ENCODE peak calls at places on chromosomes 11 and 22, in four cellular contexts. One of them, this sample, is unnamed.

GRCh38 chr11:70063555-70063954 is 14.6 kb upstream of the ANO1 start:
- DNase-seq in GM12878: no peak
- DNase-seq in HepG2: no peak
- DNase-seq in K562: no peak
- DNase-seq in this sample: no peak

GRCh38 chr11:108786281-108786990 is 121.6 kb downstream of the DDX10 start:
- DNase-seq in HepG2: no peak
- DNase-seq in K562: no peak
- DNase-seq in GM12878: no peak
- DNase-seq in this sample: no peak

GRCh38 chr22:39236321-39237275 is 8.2 kb downstream of the PDGFB start:
- DNase-seq in K562: peak; percentile 77
- DNase-seq in HepG2: no peak
- DNase-seq in GM12878: peak; percentile 67
- DNase-seq in this sample: no peak

GRCh38 chr22:28894793-28895192 is 11.4 kb downstream of the ZNRF3 start:
- DNase-seq in K562: no peak
- DNase-seq in GM12878: no peak
- DNase-seq in HepG2: no peak
- DNase-seq in this sample: no peak

GRCh38 chr11:1853376-1854131 is 670 bp downstream of the LSP1 start:
- DNase-seq in K562: no peak
- DNase-seq in HepG2: no peak
- DNase-seq in GM12878: no peak
- DNase-seq in this sample: no peak

GRCh38 chr11:46333129-46333947 is 13.9 kb upstream of the DGKZ start:
- DNase-seq in GM12878: no peak
- DNase-seq in HepG2: no peak
- DNase-seq in K562: no peak
- DNase-seq in this sample: peak; percentile 54

GRCh38 chr22:47063071-47063509 is 300.6 kb downstream of the TBC1D22A start:
- DNase-seq in GM12878: no peak
- DNase-seq in HepG2: no peak
- DNase-seq in K562: no peak
- DNase-seq in this sample: no peak

GRCh38 chr11:44968510-44968909 is 17.8 kb upstream of the TP53I11 start:
- DNase-seq in GM12878: no peak
- DNase-seq in HepG2: no peak
- DNase-seq in K562: no peak
- DNase-seq in this sample: no peak

GRCh38 chr11:118703563-118704106 is 24.2 kb upstream of the TREH start:
- DNase-seq in GM12878: no peak
- DNase-seq in HepG2: no peak
- DNase-seq in K562: peak; percentile 53
- DNase-seq in this sample: no peak

GRCh38 chr22:38707346-38707745 is 1.6 kb downstream of the GTPBP1 start:
- DNase-seq in HepG2: peak; percentile 80
- DNase-seq in GM12878: no peak
- DNase-seq in K562: peak; percentile 57
- DNase-seq in this sample: no peak

GRCh38 chr22:23113067-23113846 is 28.5 kb downstream of the RSPH14 start:
- DNase-seq in HepG2: no peak
- DNase-seq in K562: no peak
- DNase-seq in GM12878: no peak
- DNase-seq in this sample: no peak

DNA sequence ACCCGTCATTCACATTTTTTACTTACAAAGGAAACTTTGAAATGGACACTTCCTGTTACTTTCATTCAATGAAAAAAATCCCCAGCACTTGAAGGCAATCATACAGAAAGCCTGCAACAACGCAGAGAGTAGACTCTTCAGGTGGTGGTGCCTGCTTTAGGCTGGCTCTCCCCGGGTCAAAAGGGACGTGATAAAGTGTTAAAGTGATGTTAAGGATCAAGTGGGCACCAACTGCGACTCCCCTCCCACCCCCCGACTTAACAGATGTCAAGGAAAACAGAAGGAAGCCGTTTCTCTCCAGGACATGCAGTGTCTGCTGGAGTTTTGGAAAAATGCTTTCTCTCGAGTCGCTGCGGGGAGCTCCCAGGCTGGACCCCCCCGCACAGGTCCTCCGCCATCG is 414 bp upstream of the PNPLA3 start:
- DNase-seq in K562: no peak
- DNase-seq in HepG2: no peak
- DNase-seq in GM12878: no peak
- DNase-seq in this sample: no peak
- TF ChIP-seq CBFB in K562: no peak
- TF ChIP-seq CBFB in HepG2: no peak
- TF ChIP-seq CBFB in GM12878: no peak
- TF ChIP-seq CBFB in this sample: no peak

DNA sequence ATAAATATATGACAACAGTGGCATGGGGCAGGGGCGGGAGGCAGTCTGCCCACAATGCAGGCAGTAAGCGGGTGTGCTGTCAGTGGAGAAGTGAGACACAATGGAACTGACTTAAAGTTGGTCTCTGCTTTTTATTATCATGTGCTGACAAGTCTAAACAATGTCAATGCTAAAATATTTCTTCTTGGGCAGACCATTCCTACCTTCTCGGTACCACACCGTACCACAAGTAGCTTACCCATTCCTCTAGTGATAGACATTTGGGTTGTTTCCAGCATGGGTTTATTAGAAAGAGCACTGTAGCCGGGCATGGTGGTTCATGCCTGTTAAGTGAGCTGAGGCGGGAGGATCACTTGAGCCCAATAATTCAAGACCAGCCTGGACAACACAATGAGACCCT is 2.6 kb upstream of the CHADL start:
- DNase-seq in K562: no peak
- DNase-seq in GM12878: no peak
- DNase-seq in HepG2: no peak
- DNase-seq in this sample: no peak
- TF ChIP-seq CBFB in K562: no peak
- TF ChIP-seq CBFB in GM12878: no peak
- TF ChIP-seq CBFB in HepG2: no peak
- TF ChIP-seq CBFB in this sample: no peak

GRCh38 chr11:32893947-32894827 is 1.6 kb downstream of the QSER1 start:
- DNase-seq in GM12878: peak; percentile 39
- DNase-seq in K562: peak; percentile 85
- DNase-seq in HepG2: peak; percentile 81
- DNase-seq in this sample: no peak
- TF ChIP-seq CBFB in GM12878: no peak
- TF ChIP-seq CBFB in K562: no peak
- TF ChIP-seq CBFB in HepG2: no peak
- TF ChIP-seq CBFB in this sample: no peak

GRCh38 chr11:134116210-134116609 is 47.3 kb downstream of the JAM3 start:
- DNase-seq in GM12878: no peak
- DNase-seq in HepG2: no peak
- DNase-seq in K562: no peak
- DNase-seq in this sample: no peak
- TF ChIP-seq CBFB in GM12878: no peak
- TF ChIP-seq CBFB in HepG2: no peak
- TF ChIP-seq CBFB in K562: no peak
- TF ChIP-seq CBFB in this sample: no peak

GRCh38 chr22:42991010-42991651 is 23.8 kb downstream of the PACSIN2 start:
- DNase-seq in GM12878: no peak
- DNase-seq in HepG2: no peak
- DNase-seq in K562: peak; percentile 19
- DNase-seq in this sample: no peak
- TF ChIP-seq CBFB in GM12878: no peak
- TF ChIP-seq CBFB in HepG2: no peak
- TF ChIP-seq CBFB in K562: no peak
- TF ChIP-seq CBFB in this sample: no peak

DNA sequence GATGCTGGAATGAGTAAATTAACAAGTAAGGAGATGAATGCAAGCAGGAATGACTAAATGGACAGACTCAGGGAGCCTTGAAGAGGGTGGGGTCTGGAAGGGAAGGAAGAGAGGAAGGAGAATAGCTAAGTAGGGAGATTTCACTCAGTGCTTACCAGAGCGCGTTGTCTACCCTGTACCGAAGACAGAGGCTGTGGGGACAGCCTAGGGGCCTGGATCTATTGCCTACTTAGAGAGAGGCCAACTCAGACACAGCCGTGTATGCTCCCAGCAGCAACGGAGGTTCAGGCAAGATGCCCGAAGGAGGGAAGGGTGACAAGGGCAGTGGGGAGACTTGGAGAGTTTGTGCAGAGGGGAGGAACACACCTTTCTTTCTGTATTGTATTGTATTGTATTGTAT is at the start of gene FOLR2:
- DNase-seq in K562: no peak
- DNase-seq in GM12878: no peak
- DNase-seq in HepG2: no peak
- DNase-seq in this sample: no peak
- TF ChIP-seq CBFB in K562: no peak
- TF ChIP-seq CBFB in GM12878: no peak
- TF ChIP-seq CBFB in HepG2: no peak
- TF ChIP-seq CBFB in this sample: no peak

DNA sequence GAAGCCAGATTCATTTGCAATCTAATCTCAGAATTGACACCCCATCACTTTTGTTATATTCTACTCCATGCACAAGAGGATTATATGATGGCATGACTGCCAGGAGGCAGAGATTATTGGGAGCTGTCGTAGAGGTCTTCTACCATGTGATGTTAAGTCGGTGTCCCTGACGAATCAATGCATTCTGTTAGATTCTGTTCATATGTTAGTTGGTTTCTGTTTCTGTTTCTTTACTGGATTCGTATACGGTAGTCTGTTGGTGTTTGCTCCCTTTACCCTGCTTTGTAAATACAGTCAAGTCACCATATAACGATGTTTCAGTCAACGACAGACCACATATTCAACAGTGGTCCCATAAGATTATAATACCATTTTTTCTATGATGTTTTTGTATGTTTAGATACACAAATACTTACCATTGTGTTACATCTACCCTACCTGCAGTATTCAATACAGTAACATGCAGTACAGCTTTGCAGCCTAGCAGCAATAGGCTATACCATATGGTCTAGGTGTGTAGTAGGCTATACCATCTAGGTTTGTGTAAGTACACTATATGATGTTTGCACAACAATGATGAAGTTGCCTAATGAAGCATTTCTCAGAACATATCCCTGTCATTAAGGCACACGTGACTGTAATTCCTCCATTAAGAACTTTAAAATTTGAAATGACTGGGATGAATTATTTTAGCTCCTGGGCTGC is 22.8 kb upstream of the RASSF10 start:
- DNase-seq in HepG2: no peak
- DNase-seq in K562: no peak
- DNase-seq in GM12878: no peak
- DNase-seq in this sample: no peak
- TF ChIP-seq CBFB in HepG2: no peak
- TF ChIP-seq CBFB in K562: no peak
- TF ChIP-seq CBFB in GM12878: no peak
- TF ChIP-seq CBFB in this sample: no peak

DNA sequence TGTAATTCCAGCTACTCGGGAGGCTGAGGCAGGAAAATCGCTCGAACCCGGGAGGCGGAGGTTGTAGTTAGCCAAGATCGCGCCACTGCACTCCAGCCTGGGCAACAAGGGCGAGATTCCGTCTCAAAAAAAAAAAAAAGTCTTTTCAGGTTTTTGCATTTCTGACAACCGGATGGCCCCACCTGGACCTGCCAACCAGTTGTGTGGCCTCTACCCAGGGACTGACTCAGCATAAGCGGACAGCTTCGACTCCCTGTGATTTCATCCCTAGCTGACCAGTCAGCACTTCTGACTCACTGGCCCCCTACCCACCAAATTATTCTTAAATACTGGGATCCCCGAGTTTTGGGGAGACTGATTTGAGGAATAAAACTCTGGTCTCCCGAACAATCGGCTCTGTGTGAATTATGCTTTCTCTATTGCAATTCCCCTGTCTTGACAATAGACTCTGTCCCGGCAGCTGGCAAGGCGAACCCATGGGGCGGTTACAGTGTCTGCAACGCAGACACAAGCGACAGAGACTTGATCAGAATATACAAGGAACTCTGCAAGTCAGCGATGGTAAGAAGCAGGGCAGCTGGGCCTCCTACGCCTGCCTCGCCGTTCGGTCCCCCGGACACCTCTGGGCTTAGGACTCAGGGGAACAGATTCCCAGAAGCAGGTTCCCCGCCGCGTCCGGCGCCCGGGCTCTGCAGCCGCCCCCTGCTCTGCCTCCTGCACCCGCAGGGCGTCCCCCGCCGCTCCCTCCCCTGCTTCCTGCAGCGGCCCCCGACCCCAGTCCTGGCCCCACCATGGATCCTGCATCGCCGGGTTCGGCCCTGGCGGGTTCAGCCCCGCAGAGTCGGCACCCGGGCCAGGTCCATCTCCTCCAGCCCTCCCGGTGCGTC is 732 bp upstream of the TALDO1 start:
- DNase-seq in HepG2: no peak
- DNase-seq in GM12878: no peak
- DNase-seq in K562: peak; percentile 53
- DNase-seq in this sample: peak; percentile 57
- TF ChIP-seq CBFB in HepG2: no peak
- TF ChIP-seq CBFB in GM12878: no peak
- TF ChIP-seq CBFB in K562: no peak
- TF ChIP-seq CBFB in this sample: no peak

GRCh38 chr11:64004590-64004984 is 18.3 kb downstream of the OTUB1 start:
- DNase-seq in GM12878: no peak
- DNase-seq in K562: peak; percentile 29
- DNase-seq in HepG2: no peak
- DNase-seq in this sample: no peak
- TF ChIP-seq CBFB in GM12878: no peak
- TF ChIP-seq CBFB in K562: no peak
- TF ChIP-seq CBFB in HepG2: no peak
- TF ChIP-seq CBFB in this sample: no peak

DNA sequence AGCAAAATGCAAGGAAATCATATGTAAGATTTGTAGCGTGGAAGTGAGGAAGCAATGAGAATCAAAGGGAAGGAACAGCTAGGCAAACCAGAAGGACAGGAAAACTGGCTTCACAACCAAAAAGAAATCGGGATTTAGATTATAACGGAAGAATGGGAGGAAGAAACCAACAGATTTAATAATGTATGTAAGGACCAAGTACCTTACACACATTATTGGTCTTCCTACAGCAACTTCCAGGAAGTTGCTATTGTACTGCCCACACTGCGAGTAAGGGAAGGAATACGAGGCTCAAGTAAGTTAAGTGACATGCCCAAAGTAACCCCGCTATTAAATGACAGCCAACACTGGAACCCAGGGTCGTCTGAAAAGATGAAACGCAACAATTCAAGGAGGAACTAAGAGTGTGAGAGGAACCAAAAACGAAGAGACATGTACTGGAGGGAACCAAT is 473 bp downstream of the TXN2 start:
- DNase-seq in K562: no peak
- DNase-seq in HepG2: no peak
- DNase-seq in GM12878: peak; percentile 65
- DNase-seq in this sample: no peak
- TF ChIP-seq CBFB in K562: no peak
- TF ChIP-seq CBFB in HepG2: no peak
- TF ChIP-seq CBFB in GM12878: no peak
- TF ChIP-seq CBFB in this sample: no peak

This sample was measured in WTC11.